ENCODE peak calls at places on chromosomes 2 and 18, in ten cellular contexts. K is AG04450; S is IMR-90; L is A549; X is CD8-positive, alpha-beta T cell; U is HepG2; I is Panc1; T is progenitor cell of endocrine pancreas; C is mucosa of descending colon; W is mammary epithelial cell. O is an unnamed sample.

GRCh38 chr2:207860685-207861084 is 91.0 kb upstream of the FZD5 start:
- DNase-seq in K (no peak), S (no peak), L (no peak), X (no peak), U (no peak), I (no peak), T (no peak), C (no peak), W (no peak), O (no peak)

GRCh38 chr2:184611221-184612085 is 13.1 kb downstream of the ZNF804A start:
- DNase-seq in K (no peak), S (peak), L (no peak), X (no peak), U (no peak), I (no peak), T (no peak), C (no peak), W (peak), O (no peak)

GRCh38 chr2:110771549-110772382 is 39.4 kb downstream of the ACOXL start:
- DNase-seq in K (no peak), S (no peak), L (no peak), X (no peak), U (no peak), I (no peak), T (no peak), C (no peak), W (no peak), O (no peak)

GRCh38 chr18:47986724-47987455 is 56.4 kb upstream of the SMAD2 start:
- DNase-seq in K (no peak), S (no peak), L (no peak), X (no peak), U (no peak), I (no peak), T (no peak), C (no peak), W (no peak), O (no peak)

GRCh38 chr2:51108794-51109193 is 76.9 kb upstream of the NRXN1 start:
- DNase-seq in K (no peak), S (no peak), L (no peak), X (no peak), U (no peak), I (no peak), T (no peak), C (no peak), W (no peak), O (no peak)

GRCh38 chr18:55566456-55566935 is 21.5 kb downstream of the TCF4 start:
- DNase-seq in K (no peak), S (no peak), L (no peak), X (no peak), U (no peak), I (no peak), T (no peak), C (no peak), W (no peak), O (no peak)

GRCh38 chr2:8402222-8402621 is 279.6 kb upstream of the ID2 start:
- DNase-seq in K (no peak), S (no peak), L (no peak), X (no peak), U (no peak), I (no peak), T (no peak), C (no peak), W (no peak), O (no peak)

GRCh38 chr18:59127047-59127446 is 12.6 kb upstream of the SEC11C start:
- DNase-seq in K (no peak), S (no peak), L (no peak), X (no peak), U (no peak), I (no peak), T (no peak), C (no peak), W (no peak), O (no peak)

DNA sequence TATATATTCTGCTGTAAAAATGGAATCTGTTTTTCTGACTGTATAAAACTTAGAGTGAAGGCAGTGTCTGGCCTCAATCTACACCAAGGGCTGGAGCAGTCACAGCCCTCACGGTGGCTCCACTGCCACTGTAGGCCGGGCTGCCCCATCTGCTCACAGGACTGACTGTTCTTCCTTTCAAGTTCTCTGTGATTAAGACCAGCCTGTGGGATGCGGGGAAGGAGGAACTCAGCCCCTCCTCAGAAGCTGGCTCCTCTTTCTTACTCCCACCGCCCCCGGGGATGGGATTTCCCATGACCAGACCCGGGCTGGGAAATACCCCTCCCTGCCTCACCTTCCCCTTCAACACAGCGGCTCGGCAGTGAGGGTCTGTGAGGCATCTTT is 106.0 kb downstream of the COPS8 start:
- DNase-seq in K (no peak), S (no peak), L (no peak), X (no peak), U (no peak), I (no peak), T (no peak), C (no peak), W (no peak), O (no peak)
- TF ChIP-seq CTCF in K (no peak), S (no peak), L (no peak), X (no peak), U (no peak), I (no peak), T (no peak), C (no peak), W (no peak), O (no peak)

DNA sequence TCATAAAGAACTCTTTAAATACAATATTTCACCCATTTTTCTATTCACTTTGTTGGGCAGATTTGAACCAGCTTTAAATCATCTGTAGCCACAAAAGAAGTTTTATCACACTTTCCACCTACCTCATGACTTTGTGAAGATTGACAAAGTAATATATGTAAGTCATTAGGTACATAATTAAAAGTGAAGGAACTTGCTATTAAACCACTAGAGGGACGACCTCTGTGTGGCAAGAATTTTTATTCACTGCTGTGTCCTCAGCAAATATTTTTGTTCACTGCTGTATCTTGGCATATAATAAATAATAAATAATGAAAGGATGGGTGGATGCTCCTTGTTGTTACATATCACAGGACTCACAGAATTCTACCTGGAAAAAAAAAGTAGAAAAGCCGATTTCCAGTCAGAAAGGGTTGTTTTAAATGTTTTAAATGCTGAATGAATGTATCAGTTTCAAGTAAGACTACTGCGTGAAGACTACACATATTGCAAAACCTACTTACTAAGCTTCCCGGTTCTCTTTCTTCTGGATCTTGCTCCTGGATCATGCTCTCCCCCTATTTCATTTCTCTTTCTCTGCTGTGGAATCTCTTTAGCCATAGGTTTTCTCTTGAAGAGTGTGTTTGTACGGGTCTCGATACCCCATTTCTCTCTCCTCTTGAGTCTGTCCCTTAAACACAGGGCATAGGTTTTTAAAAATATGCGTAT is 44.8 kb downstream of the KCMF1 start:
- DNase-seq in K (no peak), S (no peak), L (no peak), X (no peak), U (no peak), I (no peak), T (no peak), C (no peak), W (no peak), O (no peak)
- TF ChIP-seq CTCF in K (peak), S (peak), L (no peak), X (no peak), U (no peak), I (no peak), T (peak), C (no peak), W (peak), O (peak)

DNA sequence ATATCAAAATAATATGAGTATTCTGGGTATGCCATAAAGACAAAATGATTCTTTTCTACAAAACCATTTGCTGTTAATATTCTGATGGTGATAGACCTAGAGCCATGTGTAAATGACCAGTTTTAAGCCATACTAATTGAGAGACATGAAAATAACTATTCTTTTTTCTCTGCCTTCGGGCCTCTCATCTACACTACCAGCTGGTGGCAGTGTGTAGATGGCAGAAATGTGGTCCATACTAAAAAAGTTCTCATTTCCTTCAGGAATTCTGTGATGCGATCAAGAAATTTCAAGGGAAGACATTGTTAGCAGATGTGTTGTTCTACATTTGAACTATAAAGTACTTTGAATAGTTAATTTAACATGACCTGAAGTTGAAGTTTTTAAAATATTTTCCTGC is 485.2 kb downstream of the TRIB2 start:
- DNase-seq in K (no peak), S (no peak), L (no peak), X (no peak), U (no peak), I (no peak), T (no peak), C (no peak), W (peak), O (no peak)
- TF ChIP-seq CTCF in K (no peak), S (no peak), L (no peak), X (no peak), U (no peak), I (peak), T (peak), C (no peak), W (peak), O (no peak)

GRCh38 chr2:106932644-106933043 is 46.7 kb upstream of the ST6GAL2 start:
- DNase-seq in K (no peak), S (no peak), L (peak), X (no peak), U (no peak), I (no peak), T (no peak), C (no peak), W (no peak), O (no peak)
- TF ChIP-seq CTCF in K (no peak), S (no peak), L (no peak), X (no peak), U (no peak), I (no peak), T (no peak), C (no peak), W (no peak), O (no peak)

DNA sequence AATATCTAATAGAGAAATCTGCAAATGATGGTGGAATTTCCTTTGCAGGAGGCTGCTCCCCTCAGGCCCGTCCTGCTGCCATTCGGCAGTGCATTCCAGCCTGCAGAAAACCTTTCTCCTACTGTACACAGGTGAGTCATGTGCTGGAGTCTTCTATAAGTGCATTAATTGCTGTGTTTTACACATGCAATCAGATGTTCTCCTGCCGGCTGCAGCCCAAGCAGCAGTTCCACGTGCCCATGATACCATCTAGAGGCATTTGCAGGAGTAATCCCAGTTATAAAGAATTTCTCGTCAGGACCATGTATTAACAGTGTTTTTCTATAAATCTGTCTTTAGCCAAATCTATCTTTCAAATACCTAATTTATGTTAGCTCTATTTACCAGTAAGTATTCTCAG is 304.7 kb upstream of the HNMT start:
- DNase-seq in K (no peak), S (no peak), L (peak), X (no peak), U (peak), I (no peak), T (no peak), C (peak), W (peak), O (no peak)
- TF ChIP-seq CTCF in K (no peak), S (no peak), L (no peak), X (no peak), U (peak), I (peak), T (no peak), C (no peak), W (peak), O (no peak)

DNA sequence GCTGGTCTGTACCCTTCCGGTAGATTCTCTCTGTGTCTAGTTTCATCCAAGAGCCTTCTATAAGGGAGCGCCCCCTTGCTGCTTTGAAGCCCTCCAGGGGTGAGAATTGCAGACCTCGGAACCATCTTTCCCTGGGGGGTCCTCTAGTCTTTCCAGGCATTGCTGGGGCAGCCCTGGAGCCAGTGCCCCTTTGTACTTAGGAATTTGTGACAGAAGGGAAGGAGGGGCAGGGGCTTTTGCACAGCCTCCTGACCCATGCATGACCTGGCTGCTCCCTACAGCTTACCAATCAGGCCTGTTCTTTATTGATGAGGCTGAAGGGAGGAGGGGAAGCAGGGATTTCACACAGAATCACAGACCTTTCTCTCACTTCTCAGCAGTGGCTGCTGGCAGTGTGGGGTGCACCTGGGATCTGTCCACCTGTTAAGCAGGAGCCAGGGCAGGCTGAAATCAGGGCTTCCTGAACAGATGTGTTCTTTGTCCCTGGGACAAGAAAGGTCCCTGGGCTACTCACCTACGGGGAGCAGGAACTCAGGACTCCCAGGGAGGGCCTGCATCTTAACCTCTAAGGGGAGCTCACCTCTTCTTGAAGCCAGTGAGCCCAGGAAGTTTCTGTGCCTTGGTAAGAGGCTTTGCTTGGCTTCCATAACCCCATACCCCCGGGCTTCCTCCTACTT is 56.0 kb upstream of the MAPRE3 start:
- DNase-seq in K (no peak), S (no peak), L (no peak), X (no peak), U (no peak), I (no peak), T (peak), C (no peak), W (no peak), O (no peak)
- TF ChIP-seq CTCF in K (no peak), S (no peak), L (no peak), X (no peak), U (peak), I (no peak), T (peak), C (no peak), W (no peak), O (no peak)

GRCh38 chr2:55954306-55955035 is 30.9 kb upstream of the EFEMP1 start:
- DNase-seq in K (peak), S (peak), L (no peak), X (no peak), U (no peak), I (no peak), T (no peak), C (no peak), W (no peak), O (no peak)

GRCh38 chr2:55951533-55951932 is 28.0 kb upstream of the EFEMP1 start:
- DNase-seq in K (no peak), S (no peak), L (no peak), X (no peak), U (no peak), I (no peak), T (no peak), C (no peak), W (no peak), O (no peak)

GRCh38 chr2:55949211-55949610 is 25.6 kb upstream of the EFEMP1 start:
- DNase-seq in K (no peak), S (no peak), L (no peak), X (no peak), U (no peak), I (no peak), T (no peak), C (no peak), W (no peak), O (no peak)

GRCh38 chr2:55949613-55950012 is 26.0 kb upstream of the EFEMP1 start:
- DNase-seq in K (no peak), S (no peak), L (no peak), X (no peak), U (no peak), I (no peak), T (no peak), C (no peak), W (peak), O (no peak)

DNA sequence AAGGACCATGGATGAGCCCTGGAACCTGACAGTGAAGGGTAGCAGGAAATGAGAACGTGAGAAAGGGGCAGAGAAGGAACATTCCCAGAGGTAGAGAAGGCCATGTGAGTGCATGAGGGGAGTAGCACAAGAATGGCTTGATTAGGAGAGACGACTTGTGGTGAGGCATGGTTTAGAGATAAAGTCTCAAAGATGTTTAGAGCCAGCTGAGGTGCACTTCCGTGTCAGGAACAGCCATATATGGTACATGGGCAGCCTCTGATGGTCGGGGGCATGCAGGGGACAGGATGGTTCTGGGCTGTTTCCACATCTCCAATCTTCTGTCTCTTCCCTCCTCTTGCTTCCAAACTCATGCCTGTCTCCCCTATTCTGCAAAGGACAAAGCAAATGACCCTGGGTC is 28.8 kb upstream of the EFEMP1 start:
- DNase-seq in K (no peak), S (no peak), L (no peak), X (no peak), U (no peak), I (no peak), T (no peak), C (no peak), W (no peak), O (no peak)
- TF ChIP-seq CTCF in K (no peak), S (no peak), L (no peak), X (no peak), U (no peak), I (no peak), T (no peak), C (no peak), W (no peak), O (no peak)

DNA sequence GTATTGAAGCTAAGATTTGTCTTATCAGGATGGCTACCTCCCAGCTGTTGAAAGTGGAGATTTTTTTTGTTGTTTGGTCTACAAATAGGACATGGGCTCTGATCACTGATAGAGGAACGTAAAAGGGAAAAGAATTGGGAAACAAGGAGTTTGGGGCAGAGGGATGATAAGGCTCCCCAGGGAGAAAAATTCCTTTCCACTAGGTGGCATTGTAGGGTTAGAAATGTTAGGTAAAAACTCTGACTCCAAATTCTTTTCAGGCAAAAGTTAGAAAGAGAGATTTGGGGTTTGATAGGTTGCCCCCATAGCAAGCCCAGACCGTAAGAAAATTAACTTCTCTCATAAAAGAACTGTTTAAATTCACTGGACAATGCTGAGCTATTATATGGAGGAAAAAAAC is 19.8 kb downstream of the CMPK2 start:
- DNase-seq in K (no peak), S (no peak), L (no peak), X (no peak), U (no peak), I (no peak), T (no peak), C (no peak), W (no peak), O (no peak)
- TF ChIP-seq CTCF in K (no peak), S (no peak), L (peak), X (no peak), U (no peak), I (peak), T (no peak), C (no peak), W (no peak), O (no peak)

GRCh38 chr2:5911801-5912200 is 219.6 kb downstream of the SOX11 start:
- DNase-seq in K (no peak), S (no peak), L (no peak), X (no peak), U (no peak), I (no peak), T (no peak), C (no peak), W (no peak), O (no peak)

GRCh38 chr2:5913729-5914390 is 221.7 kb downstream of the SOX11 start:
- DNase-seq in K (no peak), S (no peak), L (no peak), X (no peak), U (no peak), I (no peak), T (no peak), C (no peak), W (no peak), O (no peak)

GRCh38 chr2:5921081-5921642 is 229.0 kb downstream of the SOX11 start:
- DNase-seq in K (no peak), S (no peak), L (no peak), X (no peak), U (peak), I (no peak), T (no peak), C (no peak), W (no peak), O (no peak)

GRCh38 chr2:5914831-5915611 is 222.8 kb downstream of the SOX11 start:
- DNase-seq in K (peak), S (peak), L (no peak), X (no peak), U (no peak), I (no peak), T (peak), C (no peak), W (no peak), O (peak)

DNA sequence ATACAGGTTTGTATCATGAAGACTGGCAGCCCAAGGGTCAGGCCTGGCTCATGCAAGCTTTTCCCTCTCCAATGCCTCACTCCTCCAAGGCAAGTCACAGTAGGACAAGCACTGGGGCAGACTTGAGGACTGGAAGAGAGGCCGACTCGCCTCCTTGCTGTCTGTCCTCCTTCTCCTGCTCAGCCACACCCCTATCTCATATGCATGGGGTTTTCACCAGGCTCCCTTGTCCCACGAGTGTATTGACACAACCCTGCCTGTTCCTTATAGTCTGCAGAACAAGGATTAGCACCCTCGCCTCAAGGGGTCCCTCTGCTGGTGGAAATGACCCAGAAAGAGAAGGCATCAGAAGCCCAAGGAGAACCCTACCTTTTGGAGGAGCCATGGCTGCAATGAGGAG is 223.7 kb downstream of the SOX11 start:
- DNase-seq in K (peak), S (peak), L (peak), X (no peak), U (peak), I (peak), T (no peak), C (no peak), W (no peak), O (peak)
- TF ChIP-seq CTCF in K (peak), S (peak), L (peak), X (no peak), U (peak), I (peak), T (peak), C (no peak), W (no peak), O (peak)